ENCODE peak calls at places on chromosome 15, in ten cellular contexts. One of them, this sample, is unnamed.

GRCh38 chr15:40028193-40028592 is 10.8 kb downstream of the SRP14 start:
- DNase-seq in AG04450: no peak
- DNase-seq in OCI-LY7: no peak
- DNase-seq in PC-3: no peak
- DNase-seq in SK-N-SH: no peak
- DNase-seq in heart left ventricle: no peak
- DNase-seq in PC-9: no peak
- DNase-seq in IMR-90: no peak
- DNase-seq in GM23248: no peak
- DNase-seq in CD4-positive, alpha-beta memory T cell: no peak
- DNase-seq in this sample: no peak

GRCh38 chr15:95405447-95405846 is 925.1 kb upstream of the NR2F2 start:
- DNase-seq in AG04450: peak
- DNase-seq in OCI-LY7: no peak
- DNase-seq in PC-3: no peak
- DNase-seq in SK-N-SH: no peak
- DNase-seq in heart left ventricle: no peak
- DNase-seq in PC-9: no peak
- DNase-seq in IMR-90: peak
- DNase-seq in GM23248: peak
- DNase-seq in CD4-positive, alpha-beta memory T cell: no peak
- DNase-seq in this sample: no peak

GRCh38 chr15:70339551-70340517 is 242.1 kb upstream of the TLE3 start:
- DNase-seq in AG04450: no peak
- DNase-seq in OCI-LY7: no peak
- DNase-seq in PC-3: no peak
- DNase-seq in SK-N-SH: peak
- DNase-seq in heart left ventricle: no peak
- DNase-seq in PC-9: no peak
- DNase-seq in IMR-90: peak
- DNase-seq in GM23248: peak
- DNase-seq in CD4-positive, alpha-beta memory T cell: no peak
- DNase-seq in this sample: peak

GRCh38 chr15:87755226-87755625 is 501.3 kb downstream of the NTRK3 start:
- DNase-seq in AG04450: no peak
- DNase-seq in OCI-LY7: no peak
- DNase-seq in PC-3: peak
- DNase-seq in SK-N-SH: no peak
- DNase-seq in heart left ventricle: no peak
- DNase-seq in PC-9: no peak
- DNase-seq in IMR-90: no peak
- DNase-seq in GM23248: peak
- DNase-seq in CD4-positive, alpha-beta memory T cell: no peak
- DNase-seq in this sample: no peak

GRCh38 chr15:56491110-56491722 is 26.3 kb upstream of the MNS1 start:
- DNase-seq in AG04450: peak
- DNase-seq in OCI-LY7: peak
- DNase-seq in PC-3: peak
- DNase-seq in SK-N-SH: peak
- DNase-seq in heart left ventricle: peak
- DNase-seq in PC-9: peak
- DNase-seq in IMR-90: peak
- DNase-seq in GM23248: peak
- DNase-seq in CD4-positive, alpha-beta memory T cell: peak
- DNase-seq in this sample: peak

GRCh38 chr15:45522179-45522930 is at the start of gene SLC30A4:
- DNase-seq in AG04450: no peak
- DNase-seq in OCI-LY7: peak
- DNase-seq in PC-3: peak
- DNase-seq in SK-N-SH: peak
- DNase-seq in heart left ventricle: peak
- DNase-seq in PC-9: no peak
- DNase-seq in IMR-90: peak
- DNase-seq in GM23248: peak
- DNase-seq in CD4-positive, alpha-beta memory T cell: peak
- DNase-seq in this sample: peak

GRCh38 chr15:33154366-33155166 is 39.9 kb downstream of the FMN1 start:
- DNase-seq in AG04450: no peak
- DNase-seq in OCI-LY7: no peak
- DNase-seq in PC-3: no peak
- DNase-seq in SK-N-SH: no peak
- DNase-seq in heart left ventricle: peak
- DNase-seq in PC-9: peak
- DNase-seq in IMR-90: peak
- DNase-seq in GM23248: peak
- DNase-seq in CD4-positive, alpha-beta memory T cell: no peak
- DNase-seq in this sample: no peak

GRCh38 chr15:45906230-45906629 is 271.4 kb downstream of the SQOR start:
- DNase-seq in AG04450: no peak
- DNase-seq in OCI-LY7: no peak
- DNase-seq in PC-3: no peak
- DNase-seq in SK-N-SH: no peak
- DNase-seq in heart left ventricle: no peak
- DNase-seq in PC-9: no peak
- DNase-seq in IMR-90: no peak
- DNase-seq in GM23248: no peak
- DNase-seq in CD4-positive, alpha-beta memory T cell: no peak
- DNase-seq in this sample: no peak

GRCh38 chr15:56339594-56339993 is 25.6 kb upstream of the TEX9 start:
- DNase-seq in AG04450: no peak
- DNase-seq in OCI-LY7: no peak
- DNase-seq in PC-3: peak
- DNase-seq in SK-N-SH: no peak
- DNase-seq in heart left ventricle: no peak
- DNase-seq in PC-9: no peak
- DNase-seq in IMR-90: no peak
- DNase-seq in GM23248: peak
- DNase-seq in CD4-positive, alpha-beta memory T cell: no peak
- DNase-seq in this sample: no peak

GRCh38 chr15:82570721-82571519 is 30.7 kb upstream of the RPS17 start:
- DNase-seq in AG04450: no peak
- DNase-seq in OCI-LY7: no peak
- DNase-seq in PC-3: peak
- DNase-seq in SK-N-SH: peak
- DNase-seq in heart left ventricle: no peak
- DNase-seq in PC-9: no peak
- DNase-seq in IMR-90: peak
- DNase-seq in GM23248: peak
- DNase-seq in CD4-positive, alpha-beta memory T cell: no peak
- DNase-seq in this sample: peak

GRCh38 chr15:39583586-39584265 is 2.8 kb downstream of the THBS1 start:
- DNase-seq in AG04450: no peak
- DNase-seq in OCI-LY7: no peak
- DNase-seq in PC-3: peak
- DNase-seq in SK-N-SH: peak
- DNase-seq in heart left ventricle: no peak
- DNase-seq in PC-9: no peak
- DNase-seq in IMR-90: peak
- DNase-seq in GM23248: peak
- DNase-seq in CD4-positive, alpha-beta memory T cell: no peak
- DNase-seq in this sample: no peak

GRCh38 chr15:74489518-74490338 is 28.8 kb upstream of the UBL7 start:
- DNase-seq in AG04450: no peak
- DNase-seq in OCI-LY7: peak
- DNase-seq in PC-3: peak
- DNase-seq in SK-N-SH: peak
- DNase-seq in heart left ventricle: no peak
- DNase-seq in PC-9: peak
- DNase-seq in IMR-90: peak
- DNase-seq in GM23248: peak
- DNase-seq in CD4-positive, alpha-beta memory T cell: peak
- DNase-seq in this sample: peak

GRCh38 chr15:96622714-96623113 is 292.2 kb downstream of the NR2F2 start:
- DNase-seq in AG04450: no peak
- DNase-seq in OCI-LY7: no peak
- DNase-seq in PC-3: no peak
- DNase-seq in SK-N-SH: no peak
- DNase-seq in heart left ventricle: no peak
- DNase-seq in PC-9: no peak
- DNase-seq in IMR-90: no peak
- DNase-seq in GM23248: no peak
- DNase-seq in CD4-positive, alpha-beta memory T cell: no peak
- DNase-seq in this sample: no peak

GRCh38 chr15:88634449-88634848 is 4.4 kb upstream of the ISG20 start:
- DNase-seq in AG04450: no peak
- DNase-seq in OCI-LY7: no peak
- DNase-seq in PC-3: no peak
- DNase-seq in SK-N-SH: no peak
- DNase-seq in heart left ventricle: no peak
- DNase-seq in PC-9: no peak
- DNase-seq in IMR-90: no peak
- DNase-seq in GM23248: no peak
- DNase-seq in CD4-positive, alpha-beta memory T cell: no peak
- DNase-seq in this sample: no peak

GRCh38 chr15:38490231-38490630 is 36.3 kb downstream of the FAM98B start:
- DNase-seq in AG04450: peak
- DNase-seq in OCI-LY7: no peak
- DNase-seq in PC-3: no peak
- DNase-seq in SK-N-SH: no peak
- DNase-seq in heart left ventricle: no peak
- DNase-seq in PC-9: no peak
- DNase-seq in IMR-90: peak
- DNase-seq in GM23248: peak
- DNase-seq in CD4-positive, alpha-beta memory T cell: no peak
- DNase-seq in this sample: no peak

GRCh38 chr15:38496151-38496550 is 42.2 kb downstream of the FAM98B start:
- DNase-seq in AG04450: no peak
- DNase-seq in OCI-LY7: no peak
- DNase-seq in PC-3: no peak
- DNase-seq in SK-N-SH: no peak
- DNase-seq in heart left ventricle: no peak
- DNase-seq in PC-9: no peak
- DNase-seq in IMR-90: no peak
- DNase-seq in GM23248: no peak
- DNase-seq in CD4-positive, alpha-beta memory T cell: no peak
- DNase-seq in this sample: no peak
- H3K4me3 ChIP-seq in AG04450: no peak
- H3K4me3 ChIP-seq in OCI-LY7: no peak
- H3K4me3 ChIP-seq in PC-3: no peak
- H3K4me3 ChIP-seq in SK-N-SH: no peak
- H3K4me3 ChIP-seq in heart left ventricle: no peak
- H3K4me3 ChIP-seq in PC-9: no peak
- H3K4me3 ChIP-seq in IMR-90: no peak
- H3K4me3 ChIP-seq in GM23248: no peak
- H3K4me3 ChIP-seq in CD4-positive, alpha-beta memory T cell: no peak
- H3K4me3 ChIP-seq in this sample: no peak

DNA sequence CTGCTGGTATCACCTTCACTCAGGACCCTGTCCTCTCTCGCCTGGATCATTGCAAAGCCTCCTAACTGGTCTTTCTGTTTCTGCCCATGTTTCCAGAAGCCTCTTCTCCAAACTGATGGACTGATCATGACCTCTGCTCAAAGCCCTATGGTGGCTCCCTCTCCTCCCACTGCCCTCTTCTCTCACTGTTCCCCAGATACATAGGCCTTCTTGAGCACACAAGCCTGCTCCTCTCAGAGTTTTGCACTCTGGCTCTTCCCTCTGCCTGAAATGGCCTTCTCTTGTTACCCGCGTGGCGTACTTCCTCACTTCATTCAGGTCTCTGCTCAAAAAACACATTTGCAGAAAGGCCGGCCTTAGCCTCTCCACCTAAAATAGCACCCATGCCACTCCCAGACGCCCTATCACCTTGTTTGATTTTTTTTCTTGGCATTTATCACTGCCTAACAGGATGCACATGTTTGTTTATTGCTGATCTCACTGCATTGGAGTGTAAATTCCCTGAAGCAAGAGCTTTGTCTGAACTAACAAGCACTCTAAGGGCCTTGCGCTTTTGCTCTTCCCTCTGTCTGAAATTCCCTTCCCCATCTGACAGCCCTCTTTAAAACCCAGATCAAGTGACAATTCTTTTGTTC is 1.4 kb upstream of the ETFA start:
- DNase-seq in AG04450: no peak
- DNase-seq in OCI-LY7: no peak
- DNase-seq in PC-3: peak
- DNase-seq in SK-N-SH: no peak
- DNase-seq in heart left ventricle: no peak
- DNase-seq in PC-9: peak
- DNase-seq in IMR-90: peak
- DNase-seq in GM23248: peak
- DNase-seq in CD4-positive, alpha-beta memory T cell: no peak
- DNase-seq in this sample: no peak
- H3K27ac ChIP-seq in AG04450: no peak
- H3K27ac ChIP-seq in OCI-LY7: no peak
- H3K27ac ChIP-seq in PC-3: peak
- H3K27ac ChIP-seq in SK-N-SH: no peak
- H3K27ac ChIP-seq in heart left ventricle: peak
- H3K27ac ChIP-seq in PC-9: peak
- H3K27ac ChIP-seq in IMR-90: peak
- H3K27ac ChIP-seq in GM23248: no peak
- H3K27ac ChIP-seq in CD4-positive, alpha-beta memory T cell: no peak
- H3K27ac ChIP-seq in this sample: no peak

DNA sequence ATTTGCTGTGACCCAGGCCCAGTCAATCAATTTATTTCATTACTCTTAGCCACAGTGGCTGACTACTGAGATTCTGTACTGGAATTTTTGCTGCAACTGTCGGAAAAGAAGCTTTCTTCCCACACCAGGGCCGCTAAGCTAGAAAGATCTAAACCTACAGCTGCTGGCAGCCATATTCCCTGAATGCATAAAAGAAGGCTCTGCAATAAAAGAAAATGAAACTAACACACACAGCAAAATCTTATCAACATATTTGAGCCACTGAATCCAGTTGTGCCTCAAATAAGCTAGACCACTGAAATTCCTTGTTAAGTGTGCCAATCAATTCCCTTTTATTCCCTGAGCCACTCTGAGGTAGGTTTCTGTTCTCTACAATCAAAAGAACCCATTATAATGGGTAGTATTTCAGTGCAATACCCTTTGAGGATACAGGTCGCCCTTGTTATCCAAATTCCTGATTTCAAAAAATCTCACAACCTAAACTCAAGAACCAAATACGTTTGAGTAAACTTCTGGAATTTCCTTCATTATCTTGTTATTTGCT is 60.3 kb downstream of the MYO9A start:
- DNase-seq in AG04450: no peak
- DNase-seq in OCI-LY7: no peak
- DNase-seq in PC-3: no peak
- DNase-seq in SK-N-SH: no peak
- DNase-seq in heart left ventricle: no peak
- DNase-seq in PC-9: no peak
- DNase-seq in IMR-90: no peak
- DNase-seq in GM23248: no peak
- DNase-seq in CD4-positive, alpha-beta memory T cell: no peak
- DNase-seq in this sample: no peak
- H3K4me3 ChIP-seq in AG04450: peak
- H3K4me3 ChIP-seq in OCI-LY7: peak
- H3K4me3 ChIP-seq in PC-3: no peak
- H3K4me3 ChIP-seq in SK-N-SH: no peak
- H3K4me3 ChIP-seq in heart left ventricle: no peak
- H3K4me3 ChIP-seq in PC-9: no peak
- H3K4me3 ChIP-seq in IMR-90: peak
- H3K4me3 ChIP-seq in GM23248: no peak
- H3K4me3 ChIP-seq in CD4-positive, alpha-beta memory T cell: no peak
- H3K4me3 ChIP-seq in this sample: no peak

DNA sequence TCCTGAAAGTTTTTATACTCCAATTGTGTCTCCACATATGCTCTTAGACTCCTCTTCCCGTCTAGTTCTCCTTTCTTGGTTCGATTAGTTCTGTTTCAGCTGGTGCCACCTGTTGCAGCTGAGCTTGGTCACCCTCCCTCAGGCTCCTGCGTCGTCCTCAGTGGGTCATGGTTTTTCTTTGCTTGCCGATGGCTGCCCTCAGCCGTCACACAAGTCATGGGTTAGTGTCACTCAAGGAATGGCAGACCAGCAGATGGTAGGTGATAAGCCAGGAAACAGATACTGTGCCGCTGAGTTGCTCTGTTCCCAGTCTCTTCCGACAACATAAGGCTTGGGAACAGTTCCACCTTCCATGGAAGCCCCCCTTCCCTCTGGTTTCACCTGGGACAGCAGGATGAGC is 109.9 kb downstream of the IGF1R start:
- DNase-seq in AG04450: no peak
- DNase-seq in OCI-LY7: no peak
- DNase-seq in PC-3: no peak
- DNase-seq in SK-N-SH: no peak
- DNase-seq in heart left ventricle: no peak
- DNase-seq in PC-9: no peak
- DNase-seq in IMR-90: no peak
- DNase-seq in GM23248: no peak
- DNase-seq in CD4-positive, alpha-beta memory T cell: no peak
- DNase-seq in this sample: no peak
- H3K27ac ChIP-seq in AG04450: no peak
- H3K27ac ChIP-seq in OCI-LY7: no peak
- H3K27ac ChIP-seq in PC-3: no peak
- H3K27ac ChIP-seq in SK-N-SH: no peak
- H3K27ac ChIP-seq in heart left ventricle: no peak
- H3K27ac ChIP-seq in PC-9: no peak
- H3K27ac ChIP-seq in IMR-90: no peak
- H3K27ac ChIP-seq in GM23248: no peak
- H3K27ac ChIP-seq in CD4-positive, alpha-beta memory T cell: no peak
- H3K27ac ChIP-seq in this sample: no peak

This sample was measured in aorta.